ENCODE peak calls at places on chromosomes 16 and 17, in seven cellular contexts. T, X, W, E, B, K and Z are unnamed samples.

GRCh38 chr17:43662432-43663141 is 865 bp upstream of the MEOX1 start:
- DNase-seq in X (no peak), B (no peak), T (no peak), W (peak; percentile 68), K (no peak), E (no peak), Z (no peak)

GRCh38 chr17:67700720-67701119 is 17.0 kb upstream of the NOL11 start:
- DNase-seq in W (no peak), K (no peak), X (no peak), E (no peak), T (no peak), B (no peak), Z (no peak)

GRCh38 chr16:14579266-14579665 is 50.8 kb downstream of the PARN start:
- DNase-seq in E (no peak), X (no peak), B (peak; percentile 17), K (no peak), W (no peak), T (no peak), Z (no peak)

GRCh38 chr17:35560703-35561102 is at the start of gene SLFN14:
- DNase-seq in X (no peak), T (no peak), K (no peak), E (no peak), B (no peak), W (no peak), Z (no peak)

GRCh38 chr17:80349437-80350160 is 65.4 kb upstream of the ENDOV start:
- DNase-seq in X (no peak), W (no peak), E (no peak), B (no peak), K (no peak), T (no peak), Z (no peak)

GRCh38 chr17:78432929-78433727 is 54.7 kb downstream of the PGS1 start:
- DNase-seq in K (no peak), E (no peak), T (no peak), X (no peak), B (no peak), W (no peak), Z (no peak)

GRCh38 chr16:24499193-24499814 is 40.1 kb upstream of the RBBP6 start:
- DNase-seq in W (peak; percentile 54), T (no peak), B (peak; percentile 57), E (no peak), K (peak; percentile 79), X (no peak), Z (peak; percentile 41)

GRCh38 chr16:8644513-8645140 is 23.1 kb downstream of the METTL22 start:
- DNase-seq in B (no peak), T (no peak), K (no peak), X (no peak), E (no peak), W (no peak), Z (no peak)

GRCh38 chr16:25260416-25260815 is 2.8 kb upstream of the ZKSCAN2 start:
- DNase-seq in B (no peak), K (no peak), E (no peak), W (no peak), T (no peak), X (no peak), Z (no peak)

GRCh38 chr17:42704495-42705494 is 22.5 kb downstream of the CNTNAP1 start:
- DNase-seq in T (no peak), K (no peak), B (no peak), W (peak; percentile 97), X (no peak), E (no peak), Z (no peak)

GRCh38 chr16:154223-155030 is 2.0 kb downstream of the HBZ start:
- DNase-seq in W (no peak), B (no peak), K (peak; percentile 71), E (no peak), X (no peak), T (no peak), Z (no peak)

GRCh38 chr16:54488729-54489128 is 202.1 kb upstream of the IRX3 start:
- DNase-seq in W (no peak), T (no peak), B (no peak), E (no peak), X (no peak), K (no peak), Z (no peak)

GRCh38 chr16:24088767-24089166 is 167.4 kb upstream of the CACNG3 start:
- DNase-seq in W (no peak), T (no peak), B (no peak), X (no peak), K (no peak), E (no peak), Z (no peak)

GRCh38 chr17:47955497-47956461 is 1.9 kb downstream of the PRR15L start:
- DNase-seq in K (no peak), T (no peak), W (no peak), X (no peak), E (no peak), B (no peak), Z (no peak)

GRCh38 chr16:69323428-69323827 is 7.0 kb downstream of the PDF start:
- DNase-seq in E (no peak), X (no peak), T (no peak), W (no peak), B (no peak), K (no peak), Z (no peak)

GRCh38 chr17:80872999-80873951 is 118.4 kb upstream of the CHMP6 start:
- DNase-seq in T (no peak), X (no peak), W (no peak), B (peak; percentile 26), K (peak; percentile 93), E (no peak), Z (peak; percentile 18)

GRCh38 chr16:67961551-67961957 is 6.9 kb downstream of the SLC12A4 start:
- DNase-seq in B (no peak), K (no peak), T (no peak), W (no peak), E (no peak), X (peak; percentile 100), Z (no peak)

DNA sequence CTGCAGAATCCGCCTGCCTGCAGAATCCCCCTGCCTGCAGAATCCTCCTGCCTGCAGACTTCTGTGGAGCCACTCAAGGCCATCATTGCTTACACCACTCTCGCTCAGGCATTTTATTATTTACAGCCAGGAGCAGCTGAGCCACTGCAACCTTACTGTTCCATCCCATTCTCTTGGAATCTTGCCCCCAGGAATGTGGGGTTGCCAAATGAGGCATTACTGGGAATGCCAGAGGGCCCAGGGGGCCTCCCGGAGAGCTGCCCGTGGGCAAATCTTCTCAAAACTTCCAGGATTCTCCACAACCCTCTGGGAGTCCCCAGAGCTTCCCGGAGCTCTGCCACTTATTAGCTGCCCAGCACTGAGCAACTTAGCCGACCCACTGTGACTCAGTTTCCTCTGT is 305.9 kb downstream of the FOXL1 start:
- DNase-seq in E (no peak), X (no peak), T (no peak), B (no peak), K (peak; percentile 33), W (no peak), Z (no peak)
- TF ChIP-seq CTCF in E (no peak), X (no peak), T (no peak), B (no peak), K (no peak), W (no peak), Z (no peak)

GRCh38 chr17:49705254-49705653 is 2.5 kb downstream of the SLC35B1 start:
- DNase-seq in W (no peak), E (no peak), B (no peak), X (no peak), T (no peak), K (no peak), Z (no peak)

GRCh38 chr17:49703557-49704277 is 4.0 kb downstream of the SLC35B1 start:
- DNase-seq in B (peak; percentile 78), W (peak; percentile 49), K (peak; percentile 79), T (no peak), E (no peak), X (no peak), Z (peak; percentile 12)

GRCh38 chr17:49707608-49708514 is at the start of gene SLC35B1:
- DNase-seq in W (peak; percentile 99), E (peak; percentile 96), B (peak; percentile 100), X (peak; percentile 86), K (peak; percentile 99), T (peak; percentile 91), Z (peak; percentile 89)

GRCh38 chr17:49707246-49707607 is 537 bp downstream of the SLC35B1 start:
- DNase-seq in T (no peak), B (no peak), K (peak; percentile 51), W (peak; percentile 31), E (no peak), X (no peak), Z (no peak)

GRCh38 chr17:49708515-49709161 is 874 bp upstream of the SLC35B1 start:
- DNase-seq in W (no peak), X (no peak), T (no peak), B (no peak), E (no peak), K (peak; percentile 11), Z (no peak)
- TF ChIP-seq CTCF in W (no peak), X (no peak), T (no peak), B (no peak), E (no peak), K (no peak), Z (peak; percentile 29)

DNA sequence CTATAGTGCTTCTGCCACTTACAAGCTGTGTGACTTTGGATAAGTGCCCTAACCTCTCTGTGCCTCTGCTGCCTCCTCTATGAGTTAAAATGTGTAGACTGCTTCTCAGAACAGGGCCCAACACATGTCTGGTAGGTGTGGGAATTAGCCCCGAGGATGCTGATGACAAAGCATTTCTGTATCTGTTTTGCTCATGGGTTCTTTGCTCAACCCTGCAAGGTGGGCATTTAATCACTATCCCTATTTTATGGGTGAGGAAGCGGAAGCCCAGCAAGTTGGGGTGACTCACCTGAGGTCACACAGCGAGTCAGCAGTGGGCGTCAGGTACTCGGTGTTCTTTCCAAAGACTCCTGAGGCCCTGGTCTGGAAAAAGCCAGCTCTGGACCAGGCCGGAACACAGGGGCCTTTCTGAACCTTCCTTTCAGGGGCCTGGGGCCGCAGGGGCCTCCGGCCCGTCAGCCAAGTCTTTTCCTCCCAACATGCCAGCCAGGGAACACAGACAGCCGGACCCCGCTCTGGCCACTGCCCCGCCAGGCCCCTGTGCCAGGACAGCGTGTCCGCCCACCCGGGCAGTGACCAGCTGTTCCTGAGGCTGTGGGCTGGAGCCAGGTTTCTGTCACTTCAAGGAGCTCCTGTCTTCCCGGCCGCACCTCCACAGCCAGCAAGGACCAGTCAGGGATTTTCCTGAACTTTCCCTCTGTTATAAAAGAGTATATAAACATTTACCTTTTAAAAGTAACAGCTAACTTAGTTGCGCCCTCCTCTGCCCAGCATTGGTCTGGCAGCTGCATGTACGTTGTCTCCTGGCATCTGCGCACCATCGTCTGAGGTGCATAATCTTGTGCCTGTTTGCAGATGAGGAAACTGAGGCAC is 62.5 kb downstream of the SREBF1 start:
- DNase-seq in X (peak; percentile 73), B (peak; percentile 74), T (peak; percentile 49), K (no peak), W (no peak), E (no peak), Z (no peak)
- TF ChIP-seq CTCF in X (peak; percentile 60), B (peak; percentile 45), T (no peak), K (peak; percentile 21), W (no peak), E (no peak), Z (no peak)

DNA sequence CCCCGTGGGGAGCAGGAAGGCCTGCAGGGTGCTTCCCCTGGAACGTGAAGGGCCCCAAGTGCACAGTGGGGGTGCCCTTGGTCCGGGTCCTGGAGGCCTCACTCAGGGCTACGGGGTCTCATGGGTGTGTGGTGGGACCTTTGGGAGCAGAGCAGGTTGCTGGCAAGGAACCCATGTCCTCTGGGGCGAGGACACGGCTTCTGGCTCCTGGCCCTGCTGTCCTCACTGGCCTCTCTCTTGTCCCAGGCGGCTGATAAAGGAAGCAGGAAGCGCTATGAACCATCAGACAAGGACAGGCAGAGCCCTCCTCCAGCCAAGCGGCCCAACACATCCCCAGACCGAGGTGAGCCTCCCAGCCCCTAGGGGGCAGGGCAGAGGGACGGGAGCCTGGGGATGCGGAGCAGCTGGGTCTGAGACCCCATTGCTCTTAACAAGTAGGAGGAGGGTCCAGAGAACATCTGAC is 9.8 kb upstream of the IL17C start:
- DNase-seq in K (peak; percentile 72), B (peak; percentile 54), E (no peak), X (no peak), W (no peak), T (no peak), Z (peak; percentile 44)
- TF ChIP-seq CTCF in K (peak; percentile 66), B (no peak), E (no peak), X (peak; percentile 20), W (peak; percentile 47), T (no peak), Z (peak; percentile 52)